ENCODE peak calls at places on chromosomes 6 and 20, in nine cellular contexts. One of them, this sample, is unnamed.

GRCh38 chr6:35920793-35921732 is at the start of gene SRPK1:
- DNase-seq in body of pancreas: peak
- DNase-seq in GM12878: peak
- DNase-seq in lower leg skin: peak
- DNase-seq in heart left ventricle: peak
- DNase-seq in HCT116: peak
- DNase-seq in erythroblast: peak
- DNase-seq in stomach: peak
- DNase-seq in adrenal gland: peak
- DNase-seq in this sample: peak

GRCh38 chr6:98824907-98825601 is 9.3 kb upstream of the POU3F2 start:
- DNase-seq in body of pancreas: no peak
- DNase-seq in GM12878: no peak
- DNase-seq in lower leg skin: no peak
- DNase-seq in heart left ventricle: no peak
- DNase-seq in HCT116: no peak
- DNase-seq in erythroblast: no peak
- DNase-seq in stomach: no peak
- DNase-seq in adrenal gland: no peak
- DNase-seq in this sample: no peak

GRCh38 chr6:82331031-82331773 is 32.4 kb upstream of the TPBG start:
- DNase-seq in body of pancreas: no peak
- DNase-seq in GM12878: no peak
- DNase-seq in lower leg skin: no peak
- DNase-seq in heart left ventricle: no peak
- DNase-seq in HCT116: no peak
- DNase-seq in erythroblast: no peak
- DNase-seq in stomach: no peak
- DNase-seq in adrenal gland: no peak
- DNase-seq in this sample: peak

GRCh38 chr6:15386110-15386755 is 140.4 kb downstream of the JARID2 start:
- DNase-seq in body of pancreas: no peak
- DNase-seq in GM12878: no peak
- DNase-seq in lower leg skin: no peak
- DNase-seq in heart left ventricle: no peak
- DNase-seq in HCT116: no peak
- DNase-seq in erythroblast: no peak
- DNase-seq in stomach: no peak
- DNase-seq in adrenal gland: no peak
- DNase-seq in this sample: no peak

GRCh38 chr6:34696189-34696738 is 303 bp downstream of the ILRUN start:
- DNase-seq in body of pancreas: peak
- DNase-seq in GM12878: no peak
- DNase-seq in lower leg skin: peak
- DNase-seq in heart left ventricle: peak
- DNase-seq in HCT116: no peak
- DNase-seq in erythroblast: peak
- DNase-seq in stomach: peak
- DNase-seq in adrenal gland: peak
- DNase-seq in this sample: peak

GRCh38 chr6:37308084-37308817 is 45.5 kb upstream of the RNF8 start:
- DNase-seq in body of pancreas: peak
- DNase-seq in GM12878: no peak
- DNase-seq in lower leg skin: no peak
- DNase-seq in heart left ventricle: no peak
- DNase-seq in HCT116: no peak
- DNase-seq in erythroblast: peak
- DNase-seq in stomach: no peak
- DNase-seq in adrenal gland: no peak
- DNase-seq in this sample: no peak

GRCh38 chr20:60137657-60138245 is 179.5 kb downstream of the CDH26 start:
- DNase-seq in body of pancreas: no peak
- DNase-seq in GM12878: no peak
- DNase-seq in lower leg skin: no peak
- DNase-seq in heart left ventricle: no peak
- DNase-seq in HCT116: peak
- DNase-seq in erythroblast: peak
- DNase-seq in stomach: no peak
- DNase-seq in adrenal gland: no peak
- DNase-seq in this sample: peak

GRCh38 chr20:33434434-33434833 is 9.1 kb downstream of the SNTA1 start:
- DNase-seq in body of pancreas: no peak
- DNase-seq in GM12878: no peak
- DNase-seq in lower leg skin: no peak
- DNase-seq in heart left ventricle: no peak
- DNase-seq in HCT116: no peak
- DNase-seq in erythroblast: no peak
- DNase-seq in stomach: no peak
- DNase-seq in adrenal gland: no peak
- DNase-seq in this sample: no peak

GRCh38 chr6:25446815-25447569 is 167.8 kb downstream of the CARMIL1 start:
- DNase-seq in body of pancreas: no peak
- DNase-seq in GM12878: no peak
- DNase-seq in lower leg skin: no peak
- DNase-seq in heart left ventricle: no peak
- DNase-seq in HCT116: no peak
- DNase-seq in erythroblast: no peak
- DNase-seq in stomach: no peak
- DNase-seq in adrenal gland: no peak
- DNase-seq in this sample: no peak

GRCh38 chr6:3258720-3259490 is at the start of gene PSMG4:
- DNase-seq in body of pancreas: peak
- DNase-seq in GM12878: peak
- DNase-seq in lower leg skin: peak
- DNase-seq in heart left ventricle: peak
- DNase-seq in HCT116: peak
- DNase-seq in erythroblast: peak
- DNase-seq in stomach: peak
- DNase-seq in adrenal gland: peak
- DNase-seq in this sample: peak
- TF ChIP-seq POLR2A in body of pancreas: peak
- TF ChIP-seq POLR2A in GM12878: peak
- TF ChIP-seq POLR2A in lower leg skin: no peak
- TF ChIP-seq POLR2A in heart left ventricle: peak
- TF ChIP-seq POLR2A in HCT116: peak
- TF ChIP-seq POLR2A in erythroblast: peak
- TF ChIP-seq POLR2A in stomach: no peak
- TF ChIP-seq POLR2A in adrenal gland: peak
- TF ChIP-seq POLR2A in this sample: peak

DNA sequence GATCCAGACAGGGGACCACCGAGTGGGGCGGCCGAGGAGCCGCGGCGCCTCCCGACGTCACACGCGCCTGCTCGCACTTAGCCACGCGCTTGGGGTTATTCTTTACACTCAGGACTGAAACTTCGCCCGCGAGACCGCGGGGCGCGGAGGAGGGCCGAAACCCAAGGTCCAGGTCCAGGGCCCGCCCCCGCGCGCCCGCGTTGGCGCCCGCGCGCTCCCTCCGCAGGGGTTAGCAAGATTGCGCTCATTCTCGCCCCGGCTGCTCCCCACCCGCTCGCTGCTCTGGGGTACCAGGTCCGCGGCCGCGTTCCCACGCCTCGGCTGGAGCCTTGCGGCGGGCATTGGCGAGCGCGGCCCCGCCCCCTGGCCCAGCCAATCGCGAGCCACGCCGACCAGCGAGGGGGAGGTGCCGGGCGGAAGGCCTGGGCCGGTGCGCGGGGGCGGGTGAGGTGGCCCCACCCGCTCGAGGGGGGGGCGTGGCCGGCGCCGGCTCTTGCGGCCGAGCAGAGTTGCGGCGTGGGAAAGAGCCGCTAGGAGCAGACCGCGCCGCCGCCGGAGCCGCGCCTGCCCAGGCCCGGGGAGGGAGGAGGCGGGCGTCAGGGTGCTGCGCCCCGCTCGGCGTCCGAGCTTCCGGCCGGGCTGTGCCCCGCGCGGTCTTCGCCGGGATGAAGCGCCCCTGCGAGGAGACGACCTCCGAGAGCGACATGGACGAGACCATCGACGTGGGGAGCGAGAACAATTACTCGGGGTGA is at the start of gene HEY2:
- DNase-seq in body of pancreas: peak
- DNase-seq in GM12878: peak
- DNase-seq in lower leg skin: peak
- DNase-seq in heart left ventricle: peak
- DNase-seq in HCT116: peak
- DNase-seq in erythroblast: peak
- DNase-seq in stomach: peak
- DNase-seq in adrenal gland: peak
- DNase-seq in this sample: peak
- TF ChIP-seq POLR2A in body of pancreas: peak
- TF ChIP-seq POLR2A in GM12878: peak
- TF ChIP-seq POLR2A in lower leg skin: no peak
- TF ChIP-seq POLR2A in heart left ventricle: peak
- TF ChIP-seq POLR2A in HCT116: no peak
- TF ChIP-seq POLR2A in erythroblast: no peak
- TF ChIP-seq POLR2A in stomach: no peak
- TF ChIP-seq POLR2A in adrenal gland: no peak
- TF ChIP-seq POLR2A in this sample: no peak

DNA sequence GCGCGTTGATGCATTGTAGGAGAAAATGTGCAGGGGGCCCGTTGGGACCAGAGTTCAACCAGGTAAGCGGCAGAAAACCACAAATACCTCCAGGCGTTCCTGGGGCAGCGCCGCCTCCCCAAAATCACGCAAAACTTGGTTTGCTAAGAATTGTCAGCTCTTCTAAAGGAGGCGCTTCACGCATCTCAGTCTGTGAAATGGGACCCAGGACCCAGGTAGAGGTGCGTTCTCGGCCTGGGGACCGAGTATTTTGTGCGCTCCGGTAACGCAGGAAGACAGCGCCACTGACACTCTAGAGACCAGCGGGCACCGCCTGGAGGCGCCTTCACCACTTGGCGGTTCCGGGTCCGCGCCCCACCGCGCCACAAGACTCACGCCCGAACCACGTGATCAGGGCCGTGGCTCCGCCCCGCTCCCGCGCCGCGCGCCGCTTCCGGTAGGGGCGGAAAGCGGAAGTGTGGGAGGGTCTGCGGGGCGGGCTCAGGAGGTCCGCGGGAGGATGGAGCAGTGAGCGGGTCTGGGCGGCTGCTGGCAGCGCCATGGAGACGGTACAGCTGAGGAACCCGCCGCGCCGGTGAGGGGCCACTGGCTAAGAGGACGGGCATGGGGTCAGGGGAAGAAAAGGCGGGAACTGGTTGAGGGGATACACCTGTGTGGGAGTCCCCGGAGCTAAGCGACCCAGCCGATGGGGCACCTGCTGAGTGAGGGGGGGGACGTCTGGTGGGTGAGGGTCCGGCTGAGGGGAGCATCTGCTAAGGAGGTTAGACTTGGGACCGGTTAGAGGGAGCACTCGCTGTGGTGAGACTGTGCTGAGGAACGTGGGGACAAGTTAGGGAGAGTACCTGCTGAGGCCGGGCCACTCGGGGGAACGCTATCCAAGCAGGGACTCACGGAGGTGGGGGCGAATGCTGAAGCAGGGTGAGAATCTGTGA is at the start of gene STK4:
- DNase-seq in body of pancreas: peak
- DNase-seq in GM12878: peak
- DNase-seq in lower leg skin: peak
- DNase-seq in heart left ventricle: peak
- DNase-seq in HCT116: peak
- DNase-seq in erythroblast: peak
- DNase-seq in stomach: peak
- DNase-seq in adrenal gland: peak
- DNase-seq in this sample: peak
- TF ChIP-seq POLR2A in body of pancreas: peak
- TF ChIP-seq POLR2A in GM12878: peak
- TF ChIP-seq POLR2A in lower leg skin: no peak
- TF ChIP-seq POLR2A in heart left ventricle: peak
- TF ChIP-seq POLR2A in HCT116: peak
- TF ChIP-seq POLR2A in erythroblast: peak
- TF ChIP-seq POLR2A in stomach: peak
- TF ChIP-seq POLR2A in adrenal gland: peak
- TF ChIP-seq POLR2A in this sample: peak

GRCh38 chr6:56841372-56841749 is 113.5 kb upstream of the BEND6 start:
- DNase-seq in body of pancreas: no peak
- DNase-seq in GM12878: no peak
- DNase-seq in lower leg skin: no peak
- DNase-seq in heart left ventricle: no peak
- DNase-seq in HCT116: no peak
- DNase-seq in erythroblast: no peak
- DNase-seq in stomach: no peak
- DNase-seq in adrenal gland: no peak
- DNase-seq in this sample: no peak

GRCh38 chr6:56841751-56842150 is 113.2 kb upstream of the BEND6 start:
- DNase-seq in body of pancreas: no peak
- DNase-seq in GM12878: no peak
- DNase-seq in lower leg skin: no peak
- DNase-seq in heart left ventricle: no peak
- DNase-seq in HCT116: no peak
- DNase-seq in erythroblast: no peak
- DNase-seq in stomach: no peak
- DNase-seq in adrenal gland: no peak
- DNase-seq in this sample: no peak

GRCh38 chr6:56843476-56844349 is 111.2 kb upstream of the BEND6 start:
- DNase-seq in body of pancreas: peak
- DNase-seq in GM12878: peak
- DNase-seq in lower leg skin: peak
- DNase-seq in heart left ventricle: peak
- DNase-seq in HCT116: peak
- DNase-seq in erythroblast: peak
- DNase-seq in stomach: peak
- DNase-seq in adrenal gland: peak
- DNase-seq in this sample: peak

GRCh38 chr6:56840467-56841371 is 114.2 kb upstream of the BEND6 start:
- DNase-seq in body of pancreas: no peak
- DNase-seq in GM12878: no peak
- DNase-seq in lower leg skin: no peak
- DNase-seq in heart left ventricle: no peak
- DNase-seq in HCT116: no peak
- DNase-seq in erythroblast: no peak
- DNase-seq in stomach: no peak
- DNase-seq in adrenal gland: no peak
- DNase-seq in this sample: no peak

DNA sequence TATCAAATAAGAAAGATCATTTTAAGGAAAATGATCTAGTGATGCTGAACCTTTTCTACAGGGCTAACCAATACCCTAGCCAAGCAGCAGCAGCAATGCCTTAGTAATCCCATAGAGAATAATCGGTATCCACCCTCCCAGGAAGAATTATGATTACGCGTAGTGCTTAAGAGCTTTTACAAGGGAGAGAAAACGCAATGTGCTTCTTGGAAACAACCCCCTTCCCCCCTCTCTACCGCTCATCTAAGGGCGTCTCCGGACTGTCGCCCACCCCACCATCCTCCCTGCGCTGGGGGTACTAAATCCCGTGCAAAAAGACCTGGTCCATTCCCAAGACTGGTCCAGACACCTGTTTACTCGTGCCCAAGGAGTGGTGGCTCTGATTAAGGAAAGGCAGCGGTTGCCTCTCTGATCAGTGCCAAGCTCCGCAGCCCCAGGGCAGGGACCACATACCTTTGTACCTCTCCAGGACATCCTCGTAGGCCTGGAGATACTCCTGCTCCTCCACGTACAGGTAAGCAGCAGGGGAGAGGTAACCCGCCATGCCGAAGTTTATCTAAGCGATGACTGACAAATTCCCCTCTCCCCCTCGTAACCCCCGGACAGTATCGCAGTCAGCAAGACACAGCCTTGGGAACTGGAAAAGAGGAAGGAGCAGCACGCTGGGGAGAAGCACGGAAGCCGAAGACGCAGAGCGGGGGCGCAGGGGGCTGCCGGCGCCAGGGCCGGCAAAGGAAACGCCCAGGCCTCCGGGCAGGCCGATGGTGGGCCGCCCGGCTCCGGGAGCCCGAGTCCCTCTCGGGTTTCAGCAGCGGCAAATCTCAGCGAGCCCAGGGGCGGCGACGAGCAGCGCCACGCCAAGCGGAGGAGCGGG is 112.1 kb upstream of the BEND6 start:
- DNase-seq in body of pancreas: peak
- DNase-seq in GM12878: no peak
- DNase-seq in lower leg skin: peak
- DNase-seq in heart left ventricle: peak
- DNase-seq in HCT116: no peak
- DNase-seq in erythroblast: no peak
- DNase-seq in stomach: no peak
- DNase-seq in adrenal gland: no peak
- DNase-seq in this sample: no peak
- TF ChIP-seq POLR2A in body of pancreas: peak
- TF ChIP-seq POLR2A in GM12878: no peak
- TF ChIP-seq POLR2A in lower leg skin: no peak
- TF ChIP-seq POLR2A in heart left ventricle: no peak
- TF ChIP-seq POLR2A in HCT116: no peak
- TF ChIP-seq POLR2A in erythroblast: no peak
- TF ChIP-seq POLR2A in stomach: no peak
- TF ChIP-seq POLR2A in adrenal gland: no peak
- TF ChIP-seq POLR2A in this sample: peak